ENCODE peak calls at places on chromosomes 11 and 22, in four cellular contexts. E is dorsolateral prefrontal cortex, L is HFF-Myc, D is kidney epithelial cell. Z is an unnamed sample.

GRCh38 chr22:25690798-25691197 is 51.2 kb upstream of the MYO18B start:
- DNase-seq in E (no peak), L (no peak), D (no peak), Z (no peak)

GRCh38 chr11:126992065-126992803 is 8.3 kb downstream of the KIRREL3 start:
- DNase-seq in E (no peak), L (peak), D (peak), Z (peak)

GRCh38 chr11:80955588-80955987 is 1514.8 kb upstream of the TENM4 start:
- DNase-seq in E (no peak), L (no peak), D (no peak), Z (no peak)

GRCh38 chr11:3049430-3050243 is 7.6 kb downstream of the CARS1 start:
- DNase-seq in E (peak), L (peak), D (peak), Z (peak)

GRCh38 chr11:57514538-57515331 is 767 bp downstream of the SLC43A1 start:
- DNase-seq in E (peak), L (no peak), D (no peak), Z (no peak)

GRCh38 chr11:106608677-106609076 is 409.6 kb downstream of the GUCY1A2 start:
- DNase-seq in E (no peak), L (no peak), D (peak), Z (peak)

GRCh38 chr22:19940536-19941364 is 822 bp upstream of the COMT start:
- DNase-seq in E (no peak), L (no peak), D (no peak), Z (no peak)

GRCh38 chr11:133705873-133706272 is 139.4 kb downstream of the SPATA19 start:
- DNase-seq in E (no peak), L (no peak), D (no peak), Z (no peak)

GRCh38 chr11:85628771-85629341 is 463 bp downstream of the TMEM126B start:
- DNase-seq in E (no peak), L (no peak), D (no peak), Z (no peak)

GRCh38 chr22:19179472-19180048 is 1.0 kb upstream of the SLC25A1 start:
- DNase-seq in E (peak), L (no peak), D (peak), Z (no peak)

GRCh38 chr11:64863381-64864060 is 14.9 kb downstream of the EHD1 start:
- DNase-seq in E (no peak), L (no peak), D (no peak), Z (no peak)

GRCh38 chr11:79609511-79609910 is 168.7 kb upstream of the TENM4 start:
- DNase-seq in E (no peak), L (no peak), D (no peak), Z (no peak)

GRCh38 chr11:17724020-17724908 is 4.9 kb downstream of the MYOD1 start:
- DNase-seq in E (no peak), L (no peak), D (no peak), Z (no peak)

GRCh38 chr22:46969491-46969890 is 207.0 kb downstream of the TBC1D22A start:
- DNase-seq in E (no peak), L (no peak), D (no peak), Z (no peak)

GRCh38 chr11:111942826-111943225 is 5.7 kb downstream of the DIXDC1 start:
- DNase-seq in E (no peak), L (no peak), D (no peak), Z (no peak)

GRCh38 chr11:32884770-32885384 is 7.7 kb upstream of the QSER1 start:
- DNase-seq in E (no peak), L (no peak), D (no peak), Z (no peak)

GRCh38 chr11:76062733-76063132 is 143.6 kb downstream of the WNT11 start:
- DNase-seq in E (no peak), L (no peak), D (no peak), Z (no peak)

GRCh38 chr11:6611092-6612007 is 666 bp downstream of the TAF10 start:
- DNase-seq in E (no peak), L (no peak), D (no peak), Z (no peak)

GRCh38 chr11:46238078-46238966 is 39.1 kb upstream of the CREB3L1 start:
- DNase-seq in E (peak), L (no peak), D (no peak), Z (no peak)

GRCh38 chr11:15493921-15494630 is 379.4 kb downstream of the INSC start:
- DNase-seq in E (no peak), L (no peak), D (peak), Z (no peak)

GRCh38 chr11:94747136-94748110 is 20.7 kb upstream of the AMOTL1 start:
- DNase-seq in E (no peak), L (no peak), D (no peak), Z (no peak)

GRCh38 chr11:82930229-82930628 is 28.7 kb downstream of the DDIAS start:
- DNase-seq in E (no peak), L (no peak), D (no peak), Z (no peak)

GRCh38 chr11:125299061-125299616 is 134.6 kb downstream of the PKNOX2 start:
- DNase-seq in E (no peak), L (no peak), D (no peak), Z (no peak)

GRCh38 chr22:31134688-31135087 is 5.6 kb downstream of the PLA2G3 start:
- DNase-seq in E (no peak), L (no peak), D (no peak), Z (no peak)

GRCh38 chr11:113574171-113574570 is 99.0 kb upstream of the DRD2 start:
- DNase-seq in E (no peak), L (no peak), D (no peak), Z (no peak)

GRCh38 chr11:61510980-61511373 is 2.4 kb downstream of the LRRC10B start:
- DNase-seq in E (no peak), L (no peak), D (no peak), Z (no peak)

GRCh38 chr11:63536669-63537292 is at the start of gene PLAAT4:
- DNase-seq in E (peak), L (no peak), D (peak), Z (no peak)

GRCh38 chr11:13258855-13259254 is 18.7 kb upstream of the BMAL1 start:
- DNase-seq in E (no peak), L (no peak), D (no peak), Z (no peak)

GRCh38 chr11:88482871-88483301 is 145.3 kb upstream of the CTSC start:
- DNase-seq in E (no peak), L (no peak), D (no peak), Z (peak)

DNA sequence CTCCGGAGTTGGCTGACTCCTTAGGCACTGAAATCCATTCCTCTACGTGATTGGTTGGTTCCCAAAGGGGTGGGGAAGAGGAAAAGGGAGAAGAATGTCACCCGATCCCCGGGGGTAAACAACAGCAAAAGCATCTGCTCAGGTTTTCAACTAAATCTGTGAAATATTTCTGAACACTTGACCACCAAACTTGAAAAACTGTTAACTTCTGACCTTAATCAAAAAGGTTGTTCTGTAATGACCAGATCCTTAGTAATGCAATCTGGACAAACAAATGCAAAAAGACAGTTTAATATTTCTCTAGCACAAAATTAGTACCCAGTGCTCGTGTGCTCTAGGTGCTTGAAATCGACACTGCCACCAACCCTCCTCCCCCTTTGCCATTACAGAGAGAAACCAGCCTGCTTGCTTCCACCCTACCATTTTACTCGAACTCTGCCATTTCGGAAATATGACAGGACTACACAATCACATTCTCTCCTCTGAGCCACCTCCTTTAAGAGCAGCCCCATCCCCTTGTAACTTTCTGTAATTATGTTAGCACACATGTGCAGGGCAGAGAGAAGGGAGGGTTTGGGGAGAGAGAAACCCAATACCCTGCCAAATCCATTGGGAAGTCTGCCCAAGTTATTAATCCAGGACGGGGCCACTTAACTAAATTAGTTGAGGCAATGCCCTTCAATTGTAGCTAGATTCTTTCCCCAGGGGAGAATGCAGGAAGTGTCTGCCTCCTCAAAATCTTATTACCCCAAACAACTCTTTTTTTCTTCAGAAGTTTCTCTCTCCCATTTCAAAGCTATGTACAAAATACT is 113.8 kb downstream of the RBFOX2 start:
- DNase-seq in E (peak), L (peak), D (peak), Z (no peak)
- H3K4me3 ChIP-seq in E (peak), L (peak), D (peak), Z (peak)

GRCh38 chr11:11493698-11494097 is 128.1 kb downstream of the GALNT18 start:
- DNase-seq in E (no peak), L (no peak), D (no peak), Z (no peak)
- H3K4me3 ChIP-seq in E (no peak), L (no peak), D (no peak), Z (no peak)

GRCh38 chr11:108536783-108537182 is 38.6 kb upstream of the POGLUT3 start:
- DNase-seq in E (no peak), L (no peak), D (no peak), Z (no peak)
- H3K4me3 ChIP-seq in E (no peak), L (no peak), D (no peak), Z (no peak)

GRCh38 chr11:1333860-1334259 is 24.4 kb upstream of the TOLLIP start:
- DNase-seq in E (no peak), L (no peak), D (no peak), Z (no peak)

GRCh38 chr11:1333091-1333772 is 23.8 kb upstream of the TOLLIP start:
- DNase-seq in E (no peak), L (no peak), D (no peak), Z (no peak)

GRCh38 chr11:1336836-1337646 is 27.6 kb upstream of the TOLLIP start:
- DNase-seq in E (peak), L (no peak), D (no peak), Z (no peak)

GRCh38 chr11:1335811-1336761 is 26.7 kb upstream of the TOLLIP start:
- DNase-seq in E (peak), L (no peak), D (no peak), Z (peak)

GRCh38 chr11:1335264-1335810 is 25.9 kb upstream of the TOLLIP start:
- DNase-seq in E (no peak), L (no peak), D (no peak), Z (no peak)
- H3K4me3 ChIP-seq in E (peak), L (no peak), D (no peak), Z (peak)

GRCh38 chr11:27696961-27697360 is 3.3 kb downstream of the BDNF start:
- DNase-seq in E (no peak), L (no peak), D (no peak), Z (no peak)
- H3K4me3 ChIP-seq in E (no peak), L (peak), D (no peak), Z (peak)